ENCODE peak calls at places on chromosomes 7 and 10, in seven cellular contexts. C is sigmoid colon, S is HL-60, X is transverse colon, I is suprapubic skin, T is SK-N-SH, E is prostate gland. W is an unnamed sample.

GRCh38 chr10:11478807-11479206 is 132.6 kb downstream of the USP6NL start:
- DNase-seq in E (no peak), T (no peak), S (no peak), I (no peak), C (no peak), X (no peak), W (no peak)

GRCh38 chr10:74640134-74640533 is 186.3 kb upstream of the KAT6B start:
- DNase-seq in C (no peak), E (no peak), S (no peak), I (no peak), X (no peak), T (no peak), W (no peak)

GRCh38 chr7:21299766-21300165 is 128.1 kb upstream of the SP4 start:
- DNase-seq in T (no peak), I (no peak), E (no peak), C (no peak), X (no peak), S (no peak), W (no peak)

GRCh38 chr7:73586911-73587310 is 8.5 kb upstream of the TBL2 start:
- DNase-seq in X (no peak), S (no peak), C (no peak), I (no peak), T (no peak), E (no peak), W (no peak)

GRCh38 chr10:51129946-51130554 is 55.8 kb downstream of the PRKG1 start:
- DNase-seq in T (peak), E (no peak), I (no peak), X (no peak), S (no peak), C (no peak), W (no peak)

GRCh38 chr7:55152490-55152889 is 133.7 kb downstream of the EGFR start:
- DNase-seq in S (no peak), E (no peak), C (no peak), I (no peak), X (no peak), T (no peak), W (no peak)

GRCh38 chr7:4175346-4175973 is 506.6 kb upstream of the FOXK1 start:
- DNase-seq in X (no peak), C (no peak), I (no peak), T (no peak), E (no peak), S (no peak), W (no peak)

GRCh38 chr10:131760416-131761166 is 140.2 kb upstream of the PPP2R2D start:
- DNase-seq in S (no peak), T (no peak), E (no peak), I (no peak), X (no peak), C (no peak), W (no peak)

GRCh38 chr7:30899066-30899465 is 12.6 kb upstream of the AQP1 start:
- DNase-seq in X (no peak), T (no peak), C (no peak), S (no peak), I (no peak), E (no peak), W (no peak)

GRCh38 chr7:90595341-90595800 is 750 bp upstream of the CDK14 start:
- DNase-seq in C (no peak), X (no peak), T (no peak), S (no peak), I (no peak), E (no peak), W (no peak)

GRCh38 chr10:28250782-28251181 is 52.1 kb downstream of the MPP7 start:
- DNase-seq in C (no peak), I (no peak), T (no peak), E (no peak), X (no peak), S (no peak), W (no peak)

GRCh38 chr10:81101062-81101461 is 563.4 kb downstream of the SH2D4B start:
- DNase-seq in E (no peak), I (no peak), S (no peak), T (no peak), C (no peak), X (no peak), W (no peak)

GRCh38 chr7:119397156-119397555 is 875.8 kb upstream of the KCND2 start:
- DNase-seq in T (no peak), I (no peak), X (no peak), E (no peak), S (no peak), C (no peak), W (no peak)

GRCh38 chr7:70559815-70560214 is 572.1 kb upstream of the GALNT17 start:
- DNase-seq in S (no peak), I (no peak), E (no peak), X (no peak), C (no peak), T (no peak), W (no peak)

GRCh38 chr7:25926009-25926408 is 226.0 kb upstream of the NFE2L3 start:
- DNase-seq in C (no peak), T (no peak), X (peak), S (peak), I (no peak), E (no peak), W (no peak)

GRCh38 chr7:30162622-30163124 is 27.9 kb downstream of the MTURN start:
- DNase-seq in C (no peak), E (no peak), S (no peak), T (no peak), X (no peak), I (no peak), W (no peak)

GRCh38 chr10:103442031-103442461 is 10.1 kb downstream of the CALHM2 start:
- DNase-seq in E (no peak), S (peak), C (no peak), T (no peak), X (no peak), I (no peak), W (no peak)

GRCh38 chr10:47164126-47164799 is 135.7 kb upstream of the GDF10 start:
- DNase-seq in I (no peak), X (no peak), C (no peak), E (no peak), S (no peak), T (no peak), W (no peak)

GRCh38 chr10:30455816-30456215 is 21.8 kb downstream of the MAP3K8 start:
- DNase-seq in T (no peak), X (peak), I (no peak), S (no peak), E (no peak), C (no peak), W (no peak)

GRCh38 chr7:55432937-55433784 is 68.0 kb downstream of the LANCL2 start:
- DNase-seq in S (no peak), I (no peak), T (peak), X (no peak), C (no peak), E (no peak), W (no peak)

GRCh38 chr7:37930226-37930948 is 9.9 kb downstream of the EPDR1 start:
- DNase-seq in S (no peak), T (no peak), I (no peak), X (no peak), C (no peak), E (no peak), W (no peak)

GRCh38 chr10:118950190-118950658 is 79.3 kb upstream of the NANOS1 start:
- DNase-seq in E (no peak), C (no peak), X (no peak), T (no peak), S (no peak), I (no peak), W (no peak)

GRCh38 chr7:117193564-117193963 is 129.3 kb downstream of the WNT2 start:
- DNase-seq in S (no peak), C (no peak), E (no peak), I (no peak), T (no peak), X (no peak), W (no peak)

GRCh38 chr7:5595545-5596045 is 172.0 kb upstream of the TNRC18 start:
- DNase-seq in I (no peak), T (peak), C (no peak), S (no peak), X (no peak), E (no peak), W (no peak)

DNA sequence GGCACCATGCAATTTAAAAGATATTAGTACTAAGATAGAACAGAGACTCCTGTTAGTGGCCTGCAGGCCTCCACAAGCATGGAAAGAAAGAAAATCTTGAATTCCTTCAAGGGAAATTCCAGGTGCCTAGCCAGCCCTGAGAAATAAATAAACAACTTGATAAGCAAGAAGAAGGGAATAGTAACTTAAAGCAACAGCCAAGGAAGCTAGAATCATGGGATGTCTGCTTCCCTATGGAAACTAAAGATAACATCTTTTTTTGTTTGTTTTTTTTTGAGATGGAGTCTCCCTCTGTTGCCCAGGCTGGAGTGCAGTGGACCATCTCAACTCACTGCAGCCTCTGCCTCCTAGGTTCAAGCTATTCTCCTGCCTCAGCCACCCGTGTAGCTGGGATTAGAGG is 128.6 kb downstream of the SKIDA1 start:
- DNase-seq in E (no peak), T (no peak), C (no peak), I (no peak), X (no peak), S (no peak), W (no peak)
- TF ChIP-seq POLR2AphosphoS5 in E (no peak), T (no peak), C (no peak), I (no peak), X (no peak), S (no peak), W (no peak)

GRCh38 chr7:2253021-2253420 is 11.0 kb downstream of the NUDT1 start:
- DNase-seq in C (no peak), E (no peak), I (no peak), S (no peak), T (no peak), X (no peak), W (no peak)
- TF ChIP-seq POLR2AphosphoS5 in C (no peak), E (no peak), I (no peak), S (no peak), T (no peak), X (no peak), W (no peak)

DNA sequence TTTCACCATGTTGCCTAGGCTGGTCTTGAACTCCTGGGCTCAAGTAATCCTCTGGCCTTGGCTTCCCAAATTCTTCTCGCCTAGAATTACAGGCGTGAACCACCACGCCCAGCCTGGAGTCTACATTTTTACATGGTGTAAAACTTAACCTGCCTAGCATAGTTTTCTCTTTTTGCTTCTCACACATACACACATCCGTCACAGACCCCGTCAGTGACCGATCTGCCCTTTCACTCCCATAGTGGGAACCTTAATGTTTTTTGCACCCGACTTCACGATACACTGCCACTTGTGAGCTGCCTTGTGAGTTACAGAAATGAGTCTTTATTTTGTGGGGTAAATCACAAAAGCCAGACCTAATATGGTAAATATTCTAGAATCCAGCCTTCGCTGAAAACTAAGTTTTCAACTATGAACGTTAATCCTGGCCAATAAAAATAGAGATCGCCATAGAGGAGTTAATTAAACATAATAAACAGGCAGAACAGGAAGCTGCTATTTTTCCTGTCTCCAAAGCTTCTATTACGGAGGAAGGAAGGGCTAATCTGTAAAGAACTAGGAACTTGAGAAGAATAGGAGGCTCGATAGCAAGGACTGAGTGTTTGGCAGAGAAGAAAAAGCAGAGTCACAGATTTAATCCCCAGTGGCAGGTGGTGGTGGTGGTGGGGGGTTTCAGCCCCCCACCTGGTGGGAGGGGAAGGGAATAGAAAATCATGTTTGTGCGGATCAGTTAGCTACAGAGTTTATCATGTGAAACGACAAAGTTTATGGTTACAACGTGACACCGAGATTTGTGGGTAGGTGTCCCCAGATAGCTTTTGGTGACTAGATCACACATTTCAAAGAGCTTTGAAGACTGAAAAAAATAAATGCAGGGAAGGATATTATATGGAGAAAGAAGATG is 14.7 kb upstream of the FAM171A1 start:
- DNase-seq in T (no peak), X (no peak), E (no peak), S (no peak), I (no peak), C (no peak), W (no peak)
- TF ChIP-seq POLR2AphosphoS5 in T (no peak), X (no peak), E (no peak), S (no peak), I (no peak), C (no peak), W (no peak)

GRCh38 chr7:10734595-10734994 is 239.1 kb upstream of the PHF14 start:
- DNase-seq in T (no peak), S (no peak), C (no peak), X (no peak), E (no peak), I (no peak), W (no peak)
- TF ChIP-seq POLR2AphosphoS5 in T (no peak), S (no peak), C (no peak), X (no peak), E (no peak), I (no peak), W (no peak)

W was measured in GM12892.